ENCODE peak calls at places on chromosome 7, in five cellular contexts. X is IMR-90; O is right cardiac atrium; L is activated naive CD8-positive, alpha-beta T cell treated with anti-CD3 and anti-CD28 coated beads, Interleukin-2, amount 50 U/mL, for 24 hours; E is stimulated activated naive CD8-positive, alpha-beta T cell treated with anti-CD3 and anti-CD28 coated beads, Interleukin-15, Interleukin-2, amounts not matched to agents 100 U/mL and 50 U/mL, for 24 hours. T is an unnamed sample.

GRCh38 chr7:20713792-20714191 is 72.9 kb downstream of the SP8 start:
- ATAC-seq in E (no peak), L (no peak), X (no peak), O (no peak), T (no peak)

GRCh38 chr7:137618748-137619147 is 228.0 kb downstream of the DGKI start:
- ATAC-seq in O (no peak), X (peak), L (no peak), E (no peak), T (no peak)

GRCh38 chr7:127793582-127793981 is 141.6 kb downstream of the SND1 start:
- ATAC-seq in O (peak), E (no peak), L (no peak), X (no peak), T (peak)

GRCh38 chr7:114956702-114957101 is 34.8 kb downstream of the MDFIC start:
- ATAC-seq in X (no peak), L (no peak), O (no peak), E (no peak), T (no peak)

GRCh38 chr7:80851896-80852476 is 66.9 kb downstream of the SEMA3C start:
- ATAC-seq in L (no peak), X (peak), O (no peak), E (no peak), T (no peak)

GRCh38 chr7:17150018-17150417 is 148.4 kb upstream of the AHR start:
- ATAC-seq in O (no peak), X (no peak), L (peak), E (peak), T (peak)

GRCh38 chr7:82945480-82945879 is 217.2 kb downstream of the PCLO start:
- ATAC-seq in X (no peak), O (no peak), E (no peak), L (no peak), T (no peak)

GRCh38 chr7:38905026-38905759 is 3.8 kb downstream of the VPS41 start:
- ATAC-seq in X (peak), L (no peak), E (peak), O (no peak), T (peak)

GRCh38 chr7:50397320-50397970 is 52.7 kb downstream of the FIGNL1 start:
- ATAC-seq in L (peak), X (no peak), E (peak), O (no peak), T (peak)

GRCh38 chr7:52838981-52839411 is 196.4 kb upstream of the POM121L12 start:
- ATAC-seq in L (no peak), O (peak), E (no peak), X (no peak), T (no peak)

GRCh38 chr7:77426521-77427051 is 10.4 kb upstream of the GSAP start:
- ATAC-seq in E (no peak), L (no peak), O (peak), X (peak), T (no peak)

GRCh38 chr7:130278892-130279690 is 12.4 kb downstream of the CPA2 start:
- ATAC-seq in X (peak), O (no peak), E (no peak), L (no peak), T (no peak)

GRCh38 chr7:159195926-159196325 is 51.3 kb upstream of the VIPR2 start:
- ATAC-seq in X (no peak), E (no peak), L (no peak), O (no peak), T (no peak)

GRCh38 chr7:47572101-47572460 is 9.8 kb downstream of the TNS3 start:
- ATAC-seq in X (no peak), O (peak), E (no peak), L (no peak), T (no peak)

GRCh38 chr7:28700790-28701203 is 257.3 kb downstream of the TRIL start:
- ATAC-seq in L (no peak), O (peak), E (no peak), X (peak), T (no peak)

GRCh38 chr7:93147358-93147757 is 827 bp downstream of the SAMD9L start:
- ATAC-seq in O (peak), X (peak), E (peak), L (peak), T (peak)

GRCh38 chr7:36301914-36302771 is 87.5 kb upstream of the ANLN start:
- ATAC-seq in L (no peak), O (peak), E (no peak), X (no peak), T (no peak)

GRCh38 chr7:101094376-101094775 is 9.1 kb downstream of the TRIM56 start:
- ATAC-seq in L (no peak), O (no peak), X (peak), E (no peak), T (no peak)

GRCh38 chr7:107078517-107078966 is 34.0 kb downstream of the PRKAR2B start:
- ATAC-seq in E (no peak), O (peak), L (no peak), X (peak), T (no peak)

GRCh38 chr7:100367251-100367620 is 6.1 kb upstream of the PILRA start:
- ATAC-seq in O (no peak), L (no peak), E (no peak), X (no peak), T (no peak)

GRCh38 chr7:36967387-36967786 is 243.1 kb upstream of the AOAH start:
- ATAC-seq in O (peak), X (peak), E (no peak), L (no peak), T (no peak)

GRCh38 chr7:28703054-28703765 is 254.9 kb downstream of the TRIL start:
- ATAC-seq in O (no peak), E (no peak), X (no peak), L (no peak), T (no peak)

GRCh38 chr7:64515330-64515729 is 47.5 kb downstream of the ZNF680 start:
- ATAC-seq in L (no peak), E (no peak), O (no peak), X (no peak), T (no peak)

GRCh38 chr7:71239517-71239916 is 107.6 kb downstream of the GALNT17 start:
- ATAC-seq in L (no peak), X (no peak), O (peak), E (no peak), T (no peak)

GRCh38 chr7:101814081-101814995 is 3.1 kb upstream of the CUX1 start:
- ATAC-seq in O (peak), X (peak), E (peak), L (peak), T (peak)

GRCh38 chr7:464712-465461 is 54.8 kb downstream of the PDGFA start:
- ATAC-seq in X (peak), E (no peak), L (no peak), O (peak), T (no peak)

GRCh38 chr7:155339474-155339873 is 41.8 kb downstream of the INSIG1 start:
- ATAC-seq in X (no peak), L (no peak), O (no peak), E (no peak), T (no peak)

GRCh38 chr7:102122026-102122425 is 164.6 kb upstream of the SH2B2 start:
- ATAC-seq in X (no peak), E (peak), L (no peak), O (no peak), T (peak)

GRCh38 chr7:84237533-84238173 is 43.1 kb upstream of the SEMA3A start:
- ATAC-seq in E (peak), L (peak), X (peak), O (no peak), T (no peak)

GRCh38 chr7:19404912-19405329 is 259.7 kb upstream of the FERD3L start:
- ATAC-seq in X (peak), E (no peak), O (peak), L (no peak), T (no peak)

GRCh38 chr7:95843286-95843685 is 70.9 kb downstream of the DYNC1I1 start:
- ATAC-seq in E (no peak), O (no peak), X (no peak), L (no peak), T (no peak)

GRCh38 chr7:49866076-49866735 is 92.8 kb downstream of the VWC2 start:
- ATAC-seq in O (peak), E (no peak), X (no peak), L (no peak), T (no peak)

GRCh38 chr7:152571031-152571430 is 104.9 kb downstream of the XRCC2 start:
- ATAC-seq in X (no peak), L (no peak), E (no peak), O (no peak), T (no peak)

GRCh38 chr7:135831451-135832220 is 83.0 kb upstream of the FAM180A start:
- ATAC-seq in O (no peak), X (no peak), E (no peak), L (peak), T (peak)

GRCh38 chr7:70694357-70694908 is 437.5 kb upstream of the GALNT17 start:
- ATAC-seq in O (peak), L (no peak), E (peak), X (peak), T (peak)

T was measured in stimulated activated memory B cell treated with anti-CD40 and anti-IgM and Interleukin-4, amounts not matched to agents 10 μg/mL and 1 μg/mL and 100 μg/mL, for 72 hours.